ENCODE peak calls at places on chromosomes 2 and 18, in nine cellular contexts. C, V, F, O, D, X, W, N and U are unnamed samples.

GRCh38 chr2:109377976-109378375 is 235.8 kb downstream of the SEPTIN10 start:
- DNase-seq in D (peak; percentile 25), F (peak; percentile 18), N (no peak), X (no peak), C (no peak), O (no peak), W (no peak), V (no peak), U (no peak)

GRCh38 chr2:25504266-25504665 is 162.5 kb upstream of the DNMT3A start:
- DNase-seq in D (no peak), F (no peak), W (no peak), C (no peak), O (no peak), V (no peak), N (no peak), X (no peak), U (no peak)

GRCh38 chr2:54831480-54831879 is 108.0 kb downstream of the EML6 start:
- DNase-seq in O (no peak), N (no peak), C (no peak), D (no peak), X (no peak), V (no peak), F (no peak), W (no peak), U (no peak)

GRCh38 chr2:207201416-207201815 is 35.7 kb upstream of the KLF7 start:
- DNase-seq in X (no peak), C (no peak), N (no peak), W (no peak), D (no peak), O (no peak), F (no peak), V (no peak), U (no peak)

GRCh38 chr18:21004721-21005120 is 106.9 kb downstream of the ROCK1 start:
- DNase-seq in C (no peak), O (peak; percentile 89), F (no peak), N (no peak), D (no peak), W (no peak), X (no peak), V (peak; percentile 86), U (no peak)

GRCh38 chr18:35386600-35387366 is 9.6 kb upstream of the ZNF396 start:
- DNase-seq in V (peak; percentile 52), F (peak; percentile 63), N (peak; percentile 69), D (peak; percentile 73), O (peak; percentile 76), C (peak; percentile 71), X (no peak), W (peak; percentile 86), U (peak; percentile 69)

GRCh38 chr2:6314218-6314855 is 551.4 kb downstream of the CMPK2 start:
- DNase-seq in X (no peak), F (no peak), W (no peak), N (no peak), D (no peak), C (no peak), V (no peak), O (no peak), U (no peak)

GRCh38 chr2:113264713-113265403 is 13.9 kb downstream of the PAX8 start:
- DNase-seq in F (no peak), V (no peak), D (no peak), W (no peak), X (no peak), N (no peak), O (no peak), C (no peak), U (no peak)

GRCh38 chr2:134331081-134331480 is 77.2 kb downstream of the MGAT5 start:
- DNase-seq in V (no peak), C (no peak), W (no peak), N (no peak), O (no peak), F (no peak), D (no peak), X (no peak), U (no peak)

GRCh38 chr18:59904051-59904601 is 4.3 kb downstream of the PMAIP1 start:
- DNase-seq in O (no peak), V (no peak), D (no peak), F (no peak), N (no peak), X (no peak), W (no peak), C (no peak), U (no peak)

GRCh38 chr2:79511320-79511951 is 1.4 kb upstream of the CTNNA2 start:
- DNase-seq in D (no peak), N (no peak), X (peak; percentile 14), F (no peak), O (no peak), W (peak; percentile 61), C (peak; percentile 2), V (no peak), U (peak; percentile 12)

GRCh38 chr2:134128746-134129145 is 125.1 kb upstream of the MGAT5 start:
- DNase-seq in D (peak; percentile 37), O (no peak), W (no peak), V (no peak), X (no peak), N (no peak), C (no peak), F (no peak), U (no peak)

GRCh38 chr2:149329068-149329467 is 1.3 kb upstream of the LYPD6 start:
- DNase-seq in F (no peak), N (peak; percentile 16), X (no peak), C (no peak), W (no peak), V (no peak), D (no peak), O (no peak), U (no peak)

GRCh38 chr2:158745866-158746382 is 49.2 kb upstream of the DAPL1 start:
- DNase-seq in C (no peak), O (no peak), D (no peak), X (no peak), V (no peak), W (no peak), F (no peak), N (no peak), U (no peak)

GRCh38 chr2:187900023-187900422 is 345.8 kb upstream of the TFPI start:
- DNase-seq in W (no peak), X (no peak), N (no peak), D (no peak), C (no peak), F (no peak), O (no peak), V (no peak), U (no peak)

GRCh38 chr2:115163572-115163971 is 721.1 kb downstream of the DPP10 start:
- DNase-seq in O (no peak), W (no peak), V (no peak), X (no peak), D (no peak), C (no peak), F (no peak), N (no peak), U (no peak)
- TF ChIP-seq CTCF in O (no peak), W (no peak), V (no peak), X (no peak), D (no peak), C (no peak), F (no peak), N (no peak), U (no peak)

DNA sequence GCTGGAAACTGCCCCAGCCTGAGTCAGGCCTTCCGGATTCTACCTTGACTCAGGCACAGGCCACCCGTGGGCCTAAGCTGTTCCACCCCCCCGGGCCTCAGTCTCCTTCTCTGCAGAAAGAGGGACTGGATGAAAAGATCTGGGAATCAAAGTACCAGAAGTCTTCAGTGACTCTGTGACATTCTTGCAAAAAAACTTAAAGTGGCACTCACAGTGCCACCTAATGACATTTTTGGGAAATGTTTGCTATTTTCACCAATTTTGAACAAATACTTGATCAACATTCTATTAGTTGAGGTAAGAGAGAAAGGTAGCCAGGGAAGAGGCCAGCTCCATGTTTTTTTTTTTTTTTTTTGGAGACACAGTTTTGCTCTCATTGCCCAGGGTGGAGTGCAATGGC is 48.3 kb upstream of the ACAA2 start:
- DNase-seq in C (peak; percentile 8), D (no peak), V (no peak), N (no peak), W (peak; percentile 12), X (no peak), F (no peak), O (no peak), U (peak; percentile 37)
- TF ChIP-seq CTCF in C (peak; percentile 69), D (peak; percentile 45), V (peak; percentile 30), N (peak; percentile 54), W (peak; percentile 42), X (no peak), F (peak; percentile 48), O (peak; percentile 35), U (peak; percentile 30)

DNA sequence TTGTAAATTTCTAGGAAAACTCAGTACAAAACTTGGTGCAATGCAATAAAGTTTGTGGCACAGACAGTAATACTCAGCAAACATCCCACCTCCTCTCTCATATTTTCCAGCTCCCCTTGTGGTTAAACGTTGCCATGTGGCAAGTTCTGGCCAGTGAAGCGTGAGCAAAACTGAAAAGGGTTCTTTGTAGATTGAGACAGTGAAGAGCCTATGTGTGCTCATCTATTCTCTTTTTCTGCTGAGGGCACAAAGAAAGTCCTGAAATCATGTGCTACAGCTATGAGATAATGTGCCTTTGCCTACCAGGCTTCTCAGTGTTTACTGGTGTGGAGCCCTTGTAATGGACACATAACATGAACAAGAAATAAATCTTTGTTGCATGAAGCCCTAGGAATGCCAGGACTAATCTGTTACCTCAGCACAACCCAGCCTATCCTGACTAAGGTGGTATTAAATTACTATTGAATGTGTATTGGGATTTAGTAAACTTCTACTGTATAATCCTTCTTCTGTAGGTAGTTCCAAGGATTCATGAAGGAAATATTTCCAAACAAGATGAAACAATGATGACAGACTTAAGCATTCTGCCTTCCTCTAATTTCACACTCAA is 13.0 kb upstream of the TYMS start:
- DNase-seq in V (no peak), D (no peak), X (no peak), C (no peak), F (no peak), N (no peak), O (no peak), W (no peak), U (no peak)
- TF ChIP-seq CTCF in V (peak; percentile 8), D (no peak), X (no peak), C (no peak), F (no peak), N (peak; percentile 18), O (peak; percentile 12), W (peak; percentile 14), U (no peak)

GRCh38 chr2:74070991-74071390 is 76.7 kb downstream of the BOLA3 start:
- DNase-seq in O (no peak), W (no peak), X (no peak), N (no peak), F (no peak), V (no peak), C (no peak), D (no peak), U (no peak)

GRCh38 chr2:74067221-74067747 is 80.4 kb downstream of the BOLA3 start:
- DNase-seq in N (no peak), C (no peak), O (no peak), D (no peak), X (no peak), V (no peak), F (no peak), W (no peak), U (no peak)

GRCh38 chr2:74066491-74067203 is 81.1 kb downstream of the BOLA3 start:
- DNase-seq in C (no peak), O (no peak), V (no peak), N (no peak), F (no peak), X (no peak), W (no peak), D (no peak), U (no peak)

GRCh38 chr2:74077636-74078035 is 70.1 kb downstream of the BOLA3 start:
- DNase-seq in V (no peak), C (no peak), O (no peak), D (no peak), W (peak; percentile 85), F (no peak), X (no peak), N (no peak), U (no peak)

GRCh38 chr2:74072542-74072941 is 75.2 kb downstream of the BOLA3 start:
- DNase-seq in W (no peak), C (no peak), F (no peak), X (no peak), V (no peak), N (no peak), D (no peak), O (no peak), U (no peak)
- TF ChIP-seq CTCF in W (no peak), C (no peak), F (no peak), X (no peak), V (no peak), N (no peak), D (no peak), O (no peak), U (no peak)